ENCODE peak calls at places on chromosome 2, in ten cellular contexts. One of them, this sample, is unnamed.
A peak's percentile ranks its signal among the peaks of the same experiment; 100 is the strongest.

GRCh38 chr2:71498261-71498701 is 44.9 kb downstream of the DYSF start:
- DNase-seq in substantia nigra: no peak
- DNase-seq in endodermal cell: no peak
- DNase-seq in left lung: no peak
- DNase-seq in CD8-positive, alpha-beta memory T cell: no peak
- DNase-seq in CD8-positive, alpha-beta T cell: no peak
- DNase-seq in dorsolateral prefrontal cortex: no peak
- DNase-seq in tibial nerve: no peak
- DNase-seq in tibial artery: peak; percentile 50
- DNase-seq in aorta: no peak
- DNase-seq in this sample: no peak

GRCh38 chr2:53312181-53312580 is 455.4 kb upstream of the CHAC2 start:
- DNase-seq in substantia nigra: no peak
- DNase-seq in endodermal cell: no peak
- DNase-seq in left lung: no peak
- DNase-seq in CD8-positive, alpha-beta memory T cell: no peak
- DNase-seq in CD8-positive, alpha-beta T cell: no peak
- DNase-seq in dorsolateral prefrontal cortex: no peak
- DNase-seq in tibial nerve: no peak
- DNase-seq in tibial artery: no peak
- DNase-seq in aorta: no peak
- DNase-seq in this sample: no peak

GRCh38 chr2:190413421-190413820 is 5.3 kb downstream of the MFSD6 start:
- DNase-seq in substantia nigra: no peak
- DNase-seq in endodermal cell: no peak
- DNase-seq in left lung: no peak
- DNase-seq in CD8-positive, alpha-beta memory T cell: no peak
- DNase-seq in CD8-positive, alpha-beta T cell: no peak
- DNase-seq in dorsolateral prefrontal cortex: no peak
- DNase-seq in tibial nerve: no peak
- DNase-seq in tibial artery: no peak
- DNase-seq in aorta: no peak
- DNase-seq in this sample: no peak

GRCh38 chr2:84874381-84875212 is 6.3 kb downstream of the TRABD2A start:
- DNase-seq in substantia nigra: no peak
- DNase-seq in endodermal cell: peak; percentile 13
- DNase-seq in left lung: no peak
- DNase-seq in CD8-positive, alpha-beta memory T cell: no peak
- DNase-seq in CD8-positive, alpha-beta T cell: no peak
- DNase-seq in dorsolateral prefrontal cortex: no peak
- DNase-seq in tibial nerve: no peak
- DNase-seq in tibial artery: no peak
- DNase-seq in aorta: no peak
- DNase-seq in this sample: no peak

GRCh38 chr2:37706334-37706733 is 34.9 kb upstream of the CDC42EP3 start:
- DNase-seq in substantia nigra: no peak
- DNase-seq in endodermal cell: no peak
- DNase-seq in left lung: no peak
- DNase-seq in CD8-positive, alpha-beta memory T cell: no peak
- DNase-seq in CD8-positive, alpha-beta T cell: no peak
- DNase-seq in dorsolateral prefrontal cortex: no peak
- DNase-seq in tibial nerve: no peak
- DNase-seq in tibial artery: no peak
- DNase-seq in aorta: no peak
- DNase-seq in this sample: no peak

GRCh38 chr2:9187620-9188214 is 18.9 kb upstream of the ASAP2 start:
- DNase-seq in substantia nigra: no peak
- DNase-seq in endodermal cell: no peak
- DNase-seq in left lung: no peak
- DNase-seq in CD8-positive, alpha-beta memory T cell: no peak
- DNase-seq in CD8-positive, alpha-beta T cell: no peak
- DNase-seq in dorsolateral prefrontal cortex: no peak
- DNase-seq in tibial nerve: no peak
- DNase-seq in tibial artery: no peak
- DNase-seq in aorta: no peak
- DNase-seq in this sample: no peak

GRCh38 chr2:17979707-17980106 is 101.2 kb downstream of the KCNS3 start:
- DNase-seq in substantia nigra: no peak
- DNase-seq in endodermal cell: no peak
- DNase-seq in left lung: no peak
- DNase-seq in CD8-positive, alpha-beta memory T cell: no peak
- DNase-seq in CD8-positive, alpha-beta T cell: no peak
- DNase-seq in dorsolateral prefrontal cortex: no peak
- DNase-seq in tibial nerve: no peak
- DNase-seq in tibial artery: no peak
- DNase-seq in aorta: no peak
- DNase-seq in this sample: peak; percentile 42

GRCh38 chr2:143906850-143907249 is 613.1 kb downstream of the ZEB2 start:
- DNase-seq in substantia nigra: no peak
- DNase-seq in endodermal cell: no peak
- DNase-seq in left lung: no peak
- DNase-seq in CD8-positive, alpha-beta memory T cell: no peak
- DNase-seq in CD8-positive, alpha-beta T cell: no peak
- DNase-seq in dorsolateral prefrontal cortex: no peak
- DNase-seq in tibial nerve: no peak
- DNase-seq in tibial artery: no peak
- DNase-seq in aorta: no peak
- DNase-seq in this sample: no peak

GRCh38 chr2:41935004-41935401 is 112.8 kb upstream of the PKDCC start:
- DNase-seq in substantia nigra: no peak
- DNase-seq in endodermal cell: no peak
- DNase-seq in left lung: no peak
- DNase-seq in CD8-positive, alpha-beta memory T cell: no peak
- DNase-seq in CD8-positive, alpha-beta T cell: no peak
- DNase-seq in dorsolateral prefrontal cortex: no peak
- DNase-seq in tibial nerve: no peak
- DNase-seq in tibial artery: no peak
- DNase-seq in aorta: no peak
- DNase-seq in this sample: no peak

GRCh38 chr2:41933035-41933429 is 114.8 kb upstream of the PKDCC start:
- DNase-seq in substantia nigra: no peak
- DNase-seq in endodermal cell: no peak
- DNase-seq in left lung: no peak
- DNase-seq in CD8-positive, alpha-beta memory T cell: no peak
- DNase-seq in CD8-positive, alpha-beta T cell: no peak
- DNase-seq in dorsolateral prefrontal cortex: no peak
- DNase-seq in tibial nerve: no peak
- DNase-seq in tibial artery: no peak
- DNase-seq in aorta: no peak
- DNase-seq in this sample: no peak

GRCh38 chr2:41933585-41934322 is 114.1 kb upstream of the PKDCC start:
- DNase-seq in substantia nigra: no peak
- DNase-seq in endodermal cell: no peak
- DNase-seq in left lung: no peak
- DNase-seq in CD8-positive, alpha-beta memory T cell: no peak
- DNase-seq in CD8-positive, alpha-beta T cell: no peak
- DNase-seq in dorsolateral prefrontal cortex: no peak
- DNase-seq in tibial nerve: peak; percentile 62
- DNase-seq in tibial artery: no peak
- DNase-seq in aorta: no peak
- DNase-seq in this sample: no peak

GRCh38 chr2:41935806-41936205 is 112.0 kb upstream of the PKDCC start:
- DNase-seq in substantia nigra: no peak
- DNase-seq in endodermal cell: no peak
- DNase-seq in left lung: no peak
- DNase-seq in CD8-positive, alpha-beta memory T cell: no peak
- DNase-seq in CD8-positive, alpha-beta T cell: no peak
- DNase-seq in dorsolateral prefrontal cortex: no peak
- DNase-seq in tibial nerve: no peak
- DNase-seq in tibial artery: no peak
- DNase-seq in aorta: no peak
- DNase-seq in this sample: no peak

GRCh38 chr2:41934323-41935003 is 113.4 kb upstream of the PKDCC start:
- DNase-seq in substantia nigra: no peak
- DNase-seq in endodermal cell: no peak
- DNase-seq in left lung: peak; percentile 51
- DNase-seq in CD8-positive, alpha-beta memory T cell: no peak
- DNase-seq in CD8-positive, alpha-beta T cell: no peak
- DNase-seq in dorsolateral prefrontal cortex: no peak
- DNase-seq in tibial nerve: no peak
- DNase-seq in tibial artery: no peak
- DNase-seq in aorta: no peak
- DNase-seq in this sample: no peak
- H3K27ac ChIP-seq in substantia nigra: no peak overlapping the region
- H3K27ac ChIP-seq in endodermal cell: no peak overlapping the region
- H3K27ac ChIP-seq in left lung: peak overlapping the region; percentile 67
- H3K27ac ChIP-seq in CD8-positive, alpha-beta memory T cell: no peak overlapping the region
- H3K27ac ChIP-seq in CD8-positive, alpha-beta T cell: no peak overlapping the region
- H3K27ac ChIP-seq in dorsolateral prefrontal cortex: no peak overlapping the region
- H3K27ac ChIP-seq in tibial nerve: peak overlapping the region; percentile 54
- H3K27ac ChIP-seq in tibial artery: peak overlapping the region; percentile 58
- H3K27ac ChIP-seq in aorta: peak overlapping the region; percentile 7
- H3K27ac ChIP-seq in this sample: peak overlapping the region; percentile 41

DNA sequence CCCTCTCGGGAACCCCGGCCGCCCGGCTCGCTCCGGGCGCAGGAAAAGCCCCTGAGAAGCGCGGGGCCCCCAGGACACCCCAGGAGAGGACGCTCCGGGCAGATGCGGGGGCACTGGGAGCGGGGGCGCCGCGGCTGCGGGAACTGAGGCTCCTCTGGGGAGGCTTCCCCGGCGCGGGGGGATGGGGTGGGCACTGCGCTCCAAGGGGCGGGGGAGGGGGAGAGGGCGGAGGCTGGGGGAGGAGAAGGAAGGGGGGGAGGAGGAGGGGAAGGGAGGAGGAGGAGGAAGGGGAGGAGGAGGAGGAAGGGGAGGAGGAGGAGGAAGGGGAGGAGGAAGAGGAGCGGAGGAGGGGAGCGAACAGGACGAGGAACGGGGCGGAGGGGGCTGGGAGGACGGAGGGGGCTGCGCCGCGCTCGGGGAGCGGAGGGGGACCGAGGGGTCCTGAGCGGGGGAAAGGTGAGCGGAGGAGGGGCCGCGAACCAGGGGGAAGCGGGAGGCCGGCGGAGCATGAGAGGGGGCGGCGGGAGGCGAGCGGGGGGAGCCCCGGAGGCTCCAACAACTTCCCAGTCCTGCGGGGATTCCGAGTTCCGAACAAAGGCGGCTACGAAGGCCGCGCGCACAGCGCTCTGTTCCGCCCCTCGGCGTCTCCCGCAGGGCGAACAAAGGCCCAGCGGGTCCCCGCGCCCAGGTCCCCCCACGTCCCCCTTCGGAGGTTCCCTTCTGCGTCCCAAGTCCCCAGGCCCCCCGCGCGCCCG is 742 bp downstream of the PXDN start:
- DNase-seq in substantia nigra: no peak
- DNase-seq in endodermal cell: peak; percentile 82
- DNase-seq in left lung: peak; percentile 74
- DNase-seq in CD8-positive, alpha-beta memory T cell: no peak
- DNase-seq in CD8-positive, alpha-beta T cell: no peak
- DNase-seq in dorsolateral prefrontal cortex: no peak
- DNase-seq in tibial nerve: no peak
- DNase-seq in tibial artery: no peak
- DNase-seq in aorta: no peak
- DNase-seq in this sample: no peak
- H3K27ac ChIP-seq in substantia nigra: no peak overlapping the region
- H3K27ac ChIP-seq in endodermal cell: peak overlapping the region; percentile 90
- H3K27ac ChIP-seq in left lung: peak overlapping the region; percentile 85
- H3K27ac ChIP-seq in CD8-positive, alpha-beta memory T cell: no peak overlapping the region
- H3K27ac ChIP-seq in CD8-positive, alpha-beta T cell: no peak overlapping the region
- H3K27ac ChIP-seq in dorsolateral prefrontal cortex: no peak overlapping the region
- H3K27ac ChIP-seq in tibial nerve: peak overlapping the region; percentile 89
- H3K27ac ChIP-seq in tibial artery: peak overlapping the region; percentile 99
- H3K27ac ChIP-seq in aorta: peak overlapping the region; percentile 92
- H3K27ac ChIP-seq in this sample: peak overlapping the region; percentile 99

GRCh38 chr2:43524180-43524965 is 71.5 kb downstream of the THADA start:
- DNase-seq in substantia nigra: no peak
- DNase-seq in endodermal cell: no peak
- DNase-seq in left lung: no peak
- DNase-seq in CD8-positive, alpha-beta memory T cell: no peak
- DNase-seq in CD8-positive, alpha-beta T cell: no peak
- DNase-seq in dorsolateral prefrontal cortex: no peak
- DNase-seq in tibial nerve: no peak
- DNase-seq in tibial artery: no peak
- DNase-seq in aorta: no peak
- DNase-seq in this sample: no peak

GRCh38 chr2:43522177-43522576 is 73.7 kb downstream of the THADA start:
- DNase-seq in substantia nigra: no peak
- DNase-seq in endodermal cell: no peak
- DNase-seq in left lung: no peak
- DNase-seq in CD8-positive, alpha-beta memory T cell: no peak
- DNase-seq in CD8-positive, alpha-beta T cell: no peak
- DNase-seq in dorsolateral prefrontal cortex: no peak
- DNase-seq in tibial nerve: no peak
- DNase-seq in tibial artery: no peak
- DNase-seq in aorta: no peak
- DNase-seq in this sample: no peak

GRCh38 chr2:43521568-43521967 is 74.3 kb downstream of the THADA start:
- DNase-seq in substantia nigra: no peak
- DNase-seq in endodermal cell: no peak
- DNase-seq in left lung: no peak
- DNase-seq in CD8-positive, alpha-beta memory T cell: no peak
- DNase-seq in CD8-positive, alpha-beta T cell: no peak
- DNase-seq in dorsolateral prefrontal cortex: no peak
- DNase-seq in tibial nerve: no peak
- DNase-seq in tibial artery: no peak
- DNase-seq in aorta: no peak
- DNase-seq in this sample: no peak

GRCh38 chr2:43526994-43527393 is 68.8 kb downstream of the THADA start:
- DNase-seq in substantia nigra: no peak
- DNase-seq in endodermal cell: no peak
- DNase-seq in left lung: no peak
- DNase-seq in CD8-positive, alpha-beta memory T cell: no peak
- DNase-seq in CD8-positive, alpha-beta T cell: no peak
- DNase-seq in dorsolateral prefrontal cortex: no peak
- DNase-seq in tibial nerve: no peak
- DNase-seq in tibial artery: no peak
- DNase-seq in aorta: no peak
- DNase-seq in this sample: no peak

GRCh38 chr2:43525506-43525905 is 70.3 kb downstream of the THADA start:
- DNase-seq in substantia nigra: no peak
- DNase-seq in endodermal cell: no peak
- DNase-seq in left lung: no peak
- DNase-seq in CD8-positive, alpha-beta memory T cell: no peak
- DNase-seq in CD8-positive, alpha-beta T cell: no peak
- DNase-seq in dorsolateral prefrontal cortex: no peak
- DNase-seq in tibial nerve: no peak
- DNase-seq in tibial artery: no peak
- DNase-seq in aorta: no peak
- DNase-seq in this sample: no peak
- H3K27ac ChIP-seq in substantia nigra: no peak overlapping the region
- H3K27ac ChIP-seq in endodermal cell: no peak overlapping the region
- H3K27ac ChIP-seq in left lung: no peak overlapping the region
- H3K27ac ChIP-seq in CD8-positive, alpha-beta memory T cell: no peak overlapping the region
- H3K27ac ChIP-seq in CD8-positive, alpha-beta T cell: no peak overlapping the region
- H3K27ac ChIP-seq in dorsolateral prefrontal cortex: no peak overlapping the region
- H3K27ac ChIP-seq in tibial nerve: no peak overlapping the region
- H3K27ac ChIP-seq in tibial artery: peak overlapping the region; percentile 74
- H3K27ac ChIP-seq in aorta: peak overlapping the region; percentile 99
- H3K27ac ChIP-seq in this sample: peak overlapping the region; percentile 62

DNA sequence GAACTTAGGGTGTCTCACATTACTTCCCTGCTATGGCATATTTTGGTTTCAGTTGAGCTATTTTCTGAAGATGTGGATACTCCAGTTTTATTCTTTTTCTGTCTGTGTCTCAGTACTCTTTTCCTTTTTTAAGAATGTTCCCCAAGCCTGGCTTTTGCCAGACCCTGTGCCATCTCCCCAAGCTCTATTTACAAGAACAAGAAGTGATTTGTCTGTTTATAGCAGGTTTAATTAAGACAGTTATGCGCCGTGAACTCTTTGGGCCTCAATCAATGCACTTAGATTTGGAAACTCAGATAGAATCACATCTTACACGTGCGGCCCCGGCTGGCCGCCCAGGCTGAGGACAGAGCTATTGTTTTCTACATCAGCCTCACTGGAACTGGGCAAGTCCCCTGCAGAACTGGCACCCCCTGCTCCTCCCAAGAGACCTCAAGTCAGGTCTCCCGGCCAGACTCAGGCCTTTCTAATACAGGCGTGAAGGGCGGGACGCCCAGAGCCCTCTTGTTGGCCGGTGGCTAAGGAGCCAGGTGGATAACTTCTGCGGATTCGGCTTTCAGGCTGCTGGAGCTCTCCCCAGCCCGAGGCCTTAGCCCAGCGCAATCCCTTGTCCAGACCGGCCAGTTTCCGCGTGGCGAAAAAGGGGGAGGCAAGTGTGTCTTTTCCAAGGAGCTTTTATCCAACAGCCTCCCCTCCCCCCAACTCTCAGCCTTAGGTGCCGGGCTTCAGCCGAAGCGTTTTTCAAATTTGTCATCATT is 9.1 kb upstream of the SATB2 start:
- DNase-seq in substantia nigra: no peak
- DNase-seq in endodermal cell: peak; percentile 78
- DNase-seq in left lung: peak; percentile 57
- DNase-seq in CD8-positive, alpha-beta memory T cell: no peak
- DNase-seq in CD8-positive, alpha-beta T cell: no peak
- DNase-seq in dorsolateral prefrontal cortex: no peak
- DNase-seq in tibial nerve: no peak
- DNase-seq in tibial artery: no peak
- DNase-seq in aorta: no peak
- DNase-seq in this sample: no peak
- H3K27ac ChIP-seq in substantia nigra: no peak overlapping the region
- H3K27ac ChIP-seq in endodermal cell: no peak overlapping the region
- H3K27ac ChIP-seq in left lung: no peak overlapping the region
- H3K27ac ChIP-seq in CD8-positive, alpha-beta memory T cell: no peak overlapping the region
- H3K27ac ChIP-seq in CD8-positive, alpha-beta T cell: no peak overlapping the region
- H3K27ac ChIP-seq in dorsolateral prefrontal cortex: peak overlapping the region; percentile 96
- H3K27ac ChIP-seq in tibial nerve: no peak overlapping the region
- H3K27ac ChIP-seq in tibial artery: no peak overlapping the region
- H3K27ac ChIP-seq in aorta: no peak overlapping the region
- H3K27ac ChIP-seq in this sample: no peak overlapping the region

This sample was measured in esophagus muscularis mucosa.